ENCODE peak calls at places on chromosomes 5 and 9, in six cellular contexts. One of them, this sample, is unnamed.

GRCh38 chr5:55821731-55822512 is 29.2 kb upstream of the IL31RA start:
- DNase-seq in fibroblast of pulmonary artery: peak
- DNase-seq in neural progenitor cell: peak
- DNase-seq in stimulated activated CD8-positive, alpha-beta memory T cell treated with anti-CD3 and anti-CD28 coated beads, Interleukin-2, amount 100 ng/mL, for 1 hour: no peak
- DNase-seq in frontal cortex: no peak
- DNase-seq in pons: no peak
- DNase-seq in this sample: no peak

GRCh38 chr9:130451509-130452388 is 7.0 kb downstream of the ASS1 start:
- DNase-seq in fibroblast of pulmonary artery: peak
- DNase-seq in neural progenitor cell: no peak
- DNase-seq in stimulated activated CD8-positive, alpha-beta memory T cell treated with anti-CD3 and anti-CD28 coated beads, Interleukin-2, amount 100 ng/mL, for 1 hour: no peak
- DNase-seq in frontal cortex: no peak
- DNase-seq in pons: no peak
- DNase-seq in this sample: peak

GRCh38 chr9:135087899-135088347 is 455 bp downstream of the OLFM1 start:
- DNase-seq in fibroblast of pulmonary artery: no peak
- DNase-seq in neural progenitor cell: peak
- DNase-seq in stimulated activated CD8-positive, alpha-beta memory T cell treated with anti-CD3 and anti-CD28 coated beads, Interleukin-2, amount 100 ng/mL, for 1 hour: no peak
- DNase-seq in frontal cortex: no peak
- DNase-seq in pons: no peak
- DNase-seq in this sample: no peak

GRCh38 chr5:137286025-137286610 is 213.0 kb downstream of the SPOCK1 start:
- DNase-seq in fibroblast of pulmonary artery: no peak
- DNase-seq in neural progenitor cell: no peak
- DNase-seq in stimulated activated CD8-positive, alpha-beta memory T cell treated with anti-CD3 and anti-CD28 coated beads, Interleukin-2, amount 100 ng/mL, for 1 hour: no peak
- DNase-seq in frontal cortex: no peak
- DNase-seq in pons: no peak
- DNase-seq in this sample: no peak

GRCh38 chr9:34989056-34989945 is at the start of gene DNAJB5:
- DNase-seq in fibroblast of pulmonary artery: peak
- DNase-seq in neural progenitor cell: peak
- DNase-seq in stimulated activated CD8-positive, alpha-beta memory T cell treated with anti-CD3 and anti-CD28 coated beads, Interleukin-2, amount 100 ng/mL, for 1 hour: peak
- DNase-seq in frontal cortex: peak
- DNase-seq in pons: peak
- DNase-seq in this sample: peak

GRCh38 chr5:39384271-39384670 is 20.0 kb upstream of the C9 start:
- DNase-seq in fibroblast of pulmonary artery: no peak
- DNase-seq in neural progenitor cell: no peak
- DNase-seq in stimulated activated CD8-positive, alpha-beta memory T cell treated with anti-CD3 and anti-CD28 coated beads, Interleukin-2, amount 100 ng/mL, for 1 hour: no peak
- DNase-seq in frontal cortex: no peak
- DNase-seq in pons: no peak
- DNase-seq in this sample: no peak

GRCh38 chr5:14665949-14666741 is 1.6 kb downstream of the OTULIN start:
- DNase-seq in fibroblast of pulmonary artery: peak
- DNase-seq in neural progenitor cell: peak
- DNase-seq in stimulated activated CD8-positive, alpha-beta memory T cell treated with anti-CD3 and anti-CD28 coated beads, Interleukin-2, amount 100 ng/mL, for 1 hour: no peak
- DNase-seq in frontal cortex: no peak
- DNase-seq in pons: no peak
- DNase-seq in this sample: no peak

GRCh38 chr9:38172601-38173000 is 103.6 kb upstream of the SHB start:
- DNase-seq in fibroblast of pulmonary artery: no peak
- DNase-seq in neural progenitor cell: peak
- DNase-seq in stimulated activated CD8-positive, alpha-beta memory T cell treated with anti-CD3 and anti-CD28 coated beads, Interleukin-2, amount 100 ng/mL, for 1 hour: no peak
- DNase-seq in frontal cortex: no peak
- DNase-seq in pons: no peak
- DNase-seq in this sample: no peak

GRCh38 chr9:70484232-70485130 is 70.0 kb upstream of the KLF9 start:
- DNase-seq in fibroblast of pulmonary artery: peak
- DNase-seq in neural progenitor cell: peak
- DNase-seq in stimulated activated CD8-positive, alpha-beta memory T cell treated with anti-CD3 and anti-CD28 coated beads, Interleukin-2, amount 100 ng/mL, for 1 hour: no peak
- DNase-seq in frontal cortex: peak
- DNase-seq in pons: peak
- DNase-seq in this sample: peak

GRCh38 chr5:34450338-34450737 is 205.8 kb upstream of the RAI14 start:
- DNase-seq in fibroblast of pulmonary artery: no peak
- DNase-seq in neural progenitor cell: no peak
- DNase-seq in stimulated activated CD8-positive, alpha-beta memory T cell treated with anti-CD3 and anti-CD28 coated beads, Interleukin-2, amount 100 ng/mL, for 1 hour: no peak
- DNase-seq in frontal cortex: no peak
- DNase-seq in pons: no peak
- DNase-seq in this sample: no peak

GRCh38 chr9:77819672-77820071 is 171.6 kb upstream of the GNA14 start:
- DNase-seq in fibroblast of pulmonary artery: peak
- DNase-seq in neural progenitor cell: no peak
- DNase-seq in stimulated activated CD8-positive, alpha-beta memory T cell treated with anti-CD3 and anti-CD28 coated beads, Interleukin-2, amount 100 ng/mL, for 1 hour: no peak
- DNase-seq in frontal cortex: no peak
- DNase-seq in pons: peak
- DNase-seq in this sample: no peak

GRCh38 chr9:125428060-125428481 is 166.4 kb downstream of the GAPVD1 start:
- DNase-seq in fibroblast of pulmonary artery: peak
- DNase-seq in neural progenitor cell: no peak
- DNase-seq in stimulated activated CD8-positive, alpha-beta memory T cell treated with anti-CD3 and anti-CD28 coated beads, Interleukin-2, amount 100 ng/mL, for 1 hour: no peak
- DNase-seq in frontal cortex: no peak
- DNase-seq in pons: no peak
- DNase-seq in this sample: no peak

GRCh38 chr5:38207343-38207742 is 51.0 kb upstream of the EGFLAM start:
- DNase-seq in fibroblast of pulmonary artery: no peak
- DNase-seq in neural progenitor cell: no peak
- DNase-seq in stimulated activated CD8-positive, alpha-beta memory T cell treated with anti-CD3 and anti-CD28 coated beads, Interleukin-2, amount 100 ng/mL, for 1 hour: no peak
- DNase-seq in frontal cortex: no peak
- DNase-seq in pons: no peak
- DNase-seq in this sample: no peak

GRCh38 chr9:18605763-18606162 is 131.8 kb downstream of the ADAMTSL1 start:
- DNase-seq in fibroblast of pulmonary artery: peak
- DNase-seq in neural progenitor cell: no peak
- DNase-seq in stimulated activated CD8-positive, alpha-beta memory T cell treated with anti-CD3 and anti-CD28 coated beads, Interleukin-2, amount 100 ng/mL, for 1 hour: no peak
- DNase-seq in frontal cortex: no peak
- DNase-seq in pons: no peak
- DNase-seq in this sample: no peak

GRCh38 chr5:131382407-131383395 is 118.8 kb downstream of the CDC42SE2 start:
- DNase-seq in fibroblast of pulmonary artery: peak
- DNase-seq in neural progenitor cell: peak
- DNase-seq in stimulated activated CD8-positive, alpha-beta memory T cell treated with anti-CD3 and anti-CD28 coated beads, Interleukin-2, amount 100 ng/mL, for 1 hour: no peak
- DNase-seq in frontal cortex: no peak
- DNase-seq in pons: peak
- DNase-seq in this sample: peak

GRCh38 chr5:141409598-141410306 is 1.9 kb downstream of the PCDHGB6 start:
- DNase-seq in fibroblast of pulmonary artery: no peak
- DNase-seq in neural progenitor cell: no peak
- DNase-seq in stimulated activated CD8-positive, alpha-beta memory T cell treated with anti-CD3 and anti-CD28 coated beads, Interleukin-2, amount 100 ng/mL, for 1 hour: no peak
- DNase-seq in frontal cortex: no peak
- DNase-seq in pons: no peak
- DNase-seq in this sample: no peak

GRCh38 chr9:89078860-89079259 is 87.6 kb downstream of the S1PR3 start:
- DNase-seq in fibroblast of pulmonary artery: peak
- DNase-seq in neural progenitor cell: no peak
- DNase-seq in stimulated activated CD8-positive, alpha-beta memory T cell treated with anti-CD3 and anti-CD28 coated beads, Interleukin-2, amount 100 ng/mL, for 1 hour: no peak
- DNase-seq in frontal cortex: no peak
- DNase-seq in pons: no peak
- DNase-seq in this sample: no peak

GRCh38 chr5:121975294-121975693 is 13.5 kb downstream of the SRFBP1 start:
- DNase-seq in fibroblast of pulmonary artery: no peak
- DNase-seq in neural progenitor cell: no peak
- DNase-seq in stimulated activated CD8-positive, alpha-beta memory T cell treated with anti-CD3 and anti-CD28 coated beads, Interleukin-2, amount 100 ng/mL, for 1 hour: no peak
- DNase-seq in frontal cortex: no peak
- DNase-seq in pons: no peak
- DNase-seq in this sample: no peak

GRCh38 chr9:86943223-86943870 is 4.0 kb downstream of the GAS1 start:
- DNase-seq in fibroblast of pulmonary artery: peak
- DNase-seq in neural progenitor cell: no peak
- DNase-seq in stimulated activated CD8-positive, alpha-beta memory T cell treated with anti-CD3 and anti-CD28 coated beads, Interleukin-2, amount 100 ng/mL, for 1 hour: no peak
- DNase-seq in frontal cortex: no peak
- DNase-seq in pons: no peak
- DNase-seq in this sample: no peak

GRCh38 chr5:157273131-157273556 is 7.2 kb downstream of the CYFIP2 start:
- DNase-seq in fibroblast of pulmonary artery: no peak
- DNase-seq in neural progenitor cell: no peak
- DNase-seq in stimulated activated CD8-positive, alpha-beta memory T cell treated with anti-CD3 and anti-CD28 coated beads, Interleukin-2, amount 100 ng/mL, for 1 hour: no peak
- DNase-seq in frontal cortex: no peak
- DNase-seq in pons: no peak
- DNase-seq in this sample: no peak

GRCh38 chr9:133340256-133340655 is 4.3 kb upstream of the SURF6 start:
- DNase-seq in fibroblast of pulmonary artery: no peak
- DNase-seq in neural progenitor cell: no peak
- DNase-seq in stimulated activated CD8-positive, alpha-beta memory T cell treated with anti-CD3 and anti-CD28 coated beads, Interleukin-2, amount 100 ng/mL, for 1 hour: no peak
- DNase-seq in frontal cortex: no peak
- DNase-seq in pons: no peak
- DNase-seq in this sample: no peak

GRCh38 chr9:3768286-3768685 is 242.5 kb upstream of the RFX3 start:
- DNase-seq in fibroblast of pulmonary artery: peak
- DNase-seq in neural progenitor cell: no peak
- DNase-seq in stimulated activated CD8-positive, alpha-beta memory T cell treated with anti-CD3 and anti-CD28 coated beads, Interleukin-2, amount 100 ng/mL, for 1 hour: no peak
- DNase-seq in frontal cortex: no peak
- DNase-seq in pons: no peak
- DNase-seq in this sample: no peak

GRCh38 chr9:83270116-83270515 is 207.2 kb upstream of the RASEF start:
- DNase-seq in fibroblast of pulmonary artery: no peak
- DNase-seq in neural progenitor cell: no peak
- DNase-seq in stimulated activated CD8-positive, alpha-beta memory T cell treated with anti-CD3 and anti-CD28 coated beads, Interleukin-2, amount 100 ng/mL, for 1 hour: no peak
- DNase-seq in frontal cortex: no peak
- DNase-seq in pons: no peak
- DNase-seq in this sample: no peak

GRCh38 chr9:738209-738915 is 103.1 kb upstream of the DMRT1 start:
- DNase-seq in fibroblast of pulmonary artery: peak
- DNase-seq in neural progenitor cell: no peak
- DNase-seq in stimulated activated CD8-positive, alpha-beta memory T cell treated with anti-CD3 and anti-CD28 coated beads, Interleukin-2, amount 100 ng/mL, for 1 hour: no peak
- DNase-seq in frontal cortex: no peak
- DNase-seq in pons: no peak
- DNase-seq in this sample: no peak